ENCODE peak calls at places on chromosome 21, in eight cellular contexts. M, H, A, T, R, J, Z and F are unnamed samples.

GRCh38 chr21:43306911-43307676 is 119.8 kb downstream of the SIK1 start:
- DNase-seq in M (no peak), H (peak; percentile 28), A (peak; percentile 88), T (no peak), R (no peak), J (no peak), Z (no peak), F (peak; percentile 54)

GRCh38 chr21:45590246-45590725 is 48.0 kb upstream of the SLC19A1 start:
- DNase-seq in M (peak; percentile 72), H (peak; percentile 61), A (peak; percentile 71), T (peak; percentile 33), R (no peak), J (no peak), Z (peak; percentile 58), F (no peak)

GRCh38 chr21:28294046-28294445 is 698.6 kb downstream of the LTN1 start:
- DNase-seq in M (no peak), H (no peak), A (no peak), T (no peak), R (no peak), J (no peak), Z (no peak), F (no peak)

GRCh38 chr21:45302082-45303061 is 14.7 kb upstream of the POFUT2 start:
- DNase-seq in M (no peak), H (no peak), A (no peak), T (peak; percentile 64), R (no peak), J (no peak), Z (no peak), F (no peak)

GRCh38 chr21:42531771-42532170 is 18.1 kb downstream of the SLC37A1 start:
- DNase-seq in M (peak; percentile 40), H (no peak), A (no peak), T (no peak), R (no peak), J (no peak), Z (no peak), F (no peak)

GRCh38 chr21:26843912-26844257 is 1.3 kb downstream of the ADAMTS1 start:
- DNase-seq in M (no peak), H (no peak), A (no peak), T (no peak), R (no peak), J (no peak), Z (no peak), F (no peak)

GRCh38 chr21:40548134-40548533 is 298.8 kb downstream of the DSCAM start:
- DNase-seq in M (no peak), H (no peak), A (no peak), T (no peak), R (no peak), J (peak; percentile 62), Z (peak; percentile 55), F (no peak)

GRCh38 chr21:38211321-38211720 is 45.5 kb upstream of the KCNJ15 start:
- DNase-seq in M (no peak), H (no peak), A (no peak), T (no peak), R (no peak), J (no peak), Z (no peak), F (no peak)

GRCh38 chr21:25385912-25386474 is 221.3 kb downstream of the MRPL39 start:
- DNase-seq in M (no peak), H (peak; percentile 74), A (peak; percentile 67), T (no peak), R (no peak), J (peak; percentile 84), Z (peak; percentile 83), F (no peak)

GRCh38 chr21:31386006-31386405 is 41.9 kb upstream of the TIAM1 start:
- DNase-seq in M (no peak), H (no peak), A (no peak), T (no peak), R (no peak), J (no peak), Z (no peak), F (no peak)

GRCh38 chr21:46057111-46057709 is 40.7 kb upstream of the COL6A2 start:
- DNase-seq in M (peak; percentile 41), H (no peak), A (peak; percentile 30), T (no peak), R (no peak), J (no peak), Z (no peak), F (no peak)

GRCh38 chr21:39006653-39007417 is 176.4 kb downstream of the PSMG1 start:
- DNase-seq in M (no peak), H (no peak), A (no peak), T (peak; percentile 29), R (peak; percentile 26), J (no peak), Z (no peak), F (no peak)

GRCh38 chr21:41500354-41500753 is 7.6 kb downstream of the TMPRSS2 start:
- DNase-seq in M (no peak), H (no peak), A (no peak), T (no peak), R (no peak), J (no peak), Z (no peak), F (no peak)

GRCh38 chr21:19490481-19490880 is 1086.9 kb upstream of the TMPRSS15 start:
- DNase-seq in M (no peak), H (no peak), A (no peak), T (no peak), R (no peak), J (no peak), Z (peak; percentile 34), F (no peak)

GRCh38 chr21:41045534-41046268 is 122.3 kb upstream of the BACE2 start:
- DNase-seq in M (no peak), H (peak; percentile 35), A (peak; percentile 1), T (no peak), R (no peak), J (peak; percentile 97), Z (peak; percentile 49), F (no peak)

GRCh38 chr21:35002879-35003722 is 46.0 kb downstream of the RUNX1 start:
- DNase-seq in M (no peak), H (no peak), A (no peak), T (no peak), R (no peak), J (no peak), Z (no peak), F (no peak)

GRCh38 chr21:41499920-41500319 is 8.0 kb downstream of the TMPRSS2 start:
- DNase-seq in M (peak; percentile 76), H (no peak), A (no peak), T (no peak), R (no peak), J (no peak), Z (no peak), F (no peak)

GRCh38 chr21:42809577-42810440 is 69.5 kb downstream of the WDR4 start:
- DNase-seq in M (peak; percentile 33), H (no peak), A (no peak), T (no peak), R (no peak), J (no peak), Z (no peak), F (no peak)

GRCh38 chr21:44933199-44933937 is 6.5 kb upstream of the SLX9 start:
- DNase-seq in M (no peak), H (no peak), A (no peak), T (no peak), R (no peak), J (no peak), Z (no peak), F (no peak)

GRCh38 chr21:38027901-38028300 is 111.6 kb upstream of the KCNJ6 start:
- DNase-seq in M (no peak), H (no peak), A (no peak), T (no peak), R (no peak), J (no peak), Z (no peak), F (no peak)

GRCh38 chr21:40699366-40699765 is 147.6 kb downstream of the DSCAM start:
- DNase-seq in M (no peak), H (no peak), A (no peak), T (no peak), R (no peak), J (no peak), Z (no peak), F (no peak)

GRCh38 chr21:14687277-14687642 is 141.1 kb upstream of the SAMSN1 start:
- DNase-seq in M (no peak), H (no peak), A (peak; percentile 81), T (no peak), R (no peak), J (no peak), Z (no peak), F (no peak)

GRCh38 chr21:41634211-41634694 is 126.3 kb upstream of the TMPRSS2 start:
- DNase-seq in M (no peak), H (no peak), A (no peak), T (no peak), R (no peak), J (no peak), Z (peak; percentile 77), F (no peak)

GRCh38 chr21:44051462-44051941 is 39.4 kb downstream of the TRAPPC10 start:
- DNase-seq in M (no peak), H (peak; percentile 24), A (no peak), T (no peak), R (peak; percentile 25), J (no peak), Z (no peak), F (no peak)

GRCh38 chr21:45432575-45433255 is 27.8 kb downstream of the COL18A1 start:
- DNase-seq in M (no peak), H (no peak), A (no peak), T (no peak), R (no peak), J (no peak), Z (no peak), F (no peak)

GRCh38 chr21:40016234-40016633 is 149.0 kb downstream of the PCP4 start:
- DNase-seq in M (no peak), H (no peak), A (no peak), T (no peak), R (no peak), J (no peak), Z (no peak), F (no peak)

GRCh38 chr21:29219165-29219770 is 79.5 kb upstream of the BACH1 start:
- DNase-seq in M (no peak), H (peak; percentile 66), A (no peak), T (no peak), R (no peak), J (no peak), Z (no peak), F (no peak)

GRCh38 chr21:35860181-35860869 is 200.0 kb downstream of the SETD4 start:
- DNase-seq in M (no peak), H (no peak), A (no peak), T (no peak), R (no peak), J (no peak), Z (no peak), F (no peak)

GRCh38 chr21:35511298-35512162 is 462.4 kb upstream of the RUNX1 start:
- DNase-seq in M (no peak), H (no peak), A (no peak), T (no peak), R (no peak), J (no peak), Z (no peak), F (peak; percentile 40)

GRCh38 chr21:37082375-37082774 is 9.3 kb downstream of the TTC3 start:
- DNase-seq in M (no peak), H (no peak), A (no peak), T (no peak), R (no peak), J (no peak), Z (no peak), F (no peak)

GRCh38 chr21:37435120-37435519 is 68.5 kb downstream of the DYRK1A start:
- DNase-seq in M (no peak), H (no peak), A (no peak), T (no peak), R (peak; percentile 15), J (no peak), Z (peak; percentile 97), F (no peak)

GRCh38 chr21:27480841-27481261 is 514.0 kb upstream of the ADAMTS5 start:
- DNase-seq in M (no peak), H (no peak), A (peak; percentile 0), T (no peak), R (no peak), J (no peak), Z (no peak), F (peak; percentile 69)

GRCh38 chr21:14825405-14826032 is 239.3 kb downstream of the NRIP1 start:
- DNase-seq in M (no peak), H (no peak), A (peak; percentile 74), T (no peak), R (no peak), J (no peak), Z (no peak), F (no peak)

GRCh38 chr21:45403825-45404725 is 890 bp upstream of the COL18A1 start:
- DNase-seq in M (no peak), H (peak; percentile 34), A (no peak), T (peak; percentile 36), R (no peak), J (no peak), Z (peak; percentile 94), F (no peak)